ENCODE peak calls at places on chromosomes 13 and 19, in nine cellular contexts. One of them, this sample, is unnamed. For H3K9me3, the result is how much of the 10 kb centered on the place peaks cover.

GRCh38 chr13:46521921-46522691 is 30.9 kb upstream of the LRCH1 start:
- DNase-seq in colonic mucosa: no peak
- DNase-seq in neural progenitor cell: no peak
- DNase-seq in heart left ventricle: peak
- DNase-seq in lower lobe of right lung: no peak
- DNase-seq in thyroid gland: no peak
- DNase-seq in transverse colon: no peak
- DNase-seq in thoracic aorta: no peak
- DNase-seq in GM12878: no peak
- DNase-seq in this sample: no peak

GRCh38 chr13:97715763-97716162 is 237.7 kb upstream of the IPO5 start:
- DNase-seq in thoracic aorta: no peak
- DNase-seq in neural progenitor cell: no peak
- DNase-seq in transverse colon: no peak
- DNase-seq in heart left ventricle: no peak
- DNase-seq in lower lobe of right lung: no peak
- DNase-seq in colonic mucosa: no peak
- DNase-seq in thyroid gland: no peak
- DNase-seq in GM12878: no peak
- DNase-seq in this sample: no peak

GRCh38 chr13:30580852-30581502 is 36.7 kb upstream of the USPL1 start:
- DNase-seq in colonic mucosa: no peak
- DNase-seq in thyroid gland: no peak
- DNase-seq in thoracic aorta: no peak
- DNase-seq in neural progenitor cell: no peak
- DNase-seq in GM12878: no peak
- DNase-seq in transverse colon: no peak
- DNase-seq in heart left ventricle: no peak
- DNase-seq in lower lobe of right lung: no peak
- DNase-seq in this sample: no peak

GRCh38 chr19:751501-752341 is 809 bp downstream of the MISP start:
- DNase-seq in lower lobe of right lung: no peak
- DNase-seq in colonic mucosa: peak
- DNase-seq in thyroid gland: no peak
- DNase-seq in transverse colon: peak
- DNase-seq in neural progenitor cell: no peak
- DNase-seq in heart left ventricle: no peak
- DNase-seq in thoracic aorta: no peak
- DNase-seq in GM12878: no peak
- DNase-seq in this sample: peak

GRCh38 chr19:10855879-10856522 is 7.8 kb downstream of the C19orf38 start:
- DNase-seq in thyroid gland: no peak
- DNase-seq in GM12878: no peak
- DNase-seq in neural progenitor cell: peak
- DNase-seq in lower lobe of right lung: no peak
- DNase-seq in thoracic aorta: no peak
- DNase-seq in colonic mucosa: no peak
- DNase-seq in transverse colon: no peak
- DNase-seq in heart left ventricle: no peak
- DNase-seq in this sample: no peak

GRCh38 chr13:39049274-39049673 is 11.0 kb downstream of the NHLRC3 start:
- DNase-seq in GM12878: no peak
- DNase-seq in thyroid gland: no peak
- DNase-seq in colonic mucosa: no peak
- DNase-seq in heart left ventricle: no peak
- DNase-seq in transverse colon: no peak
- DNase-seq in lower lobe of right lung: no peak
- DNase-seq in neural progenitor cell: no peak
- DNase-seq in thoracic aorta: no peak
- DNase-seq in this sample: no peak

GRCh38 chr13:98071316-98071715 is 71.6 kb upstream of the FARP1 start:
- DNase-seq in colonic mucosa: no peak
- DNase-seq in thyroid gland: no peak
- DNase-seq in transverse colon: no peak
- DNase-seq in GM12878: no peak
- DNase-seq in lower lobe of right lung: no peak
- DNase-seq in thoracic aorta: no peak
- DNase-seq in neural progenitor cell: no peak
- DNase-seq in heart left ventricle: no peak
- DNase-seq in this sample: no peak

GRCh38 chr13:113786262-113786841 is 27.3 kb downstream of the TMEM255B start:
- DNase-seq in lower lobe of right lung: no peak
- DNase-seq in thoracic aorta: no peak
- DNase-seq in GM12878: no peak
- DNase-seq in thyroid gland: no peak
- DNase-seq in transverse colon: no peak
- DNase-seq in heart left ventricle: no peak
- DNase-seq in colonic mucosa: no peak
- DNase-seq in neural progenitor cell: no peak
- DNase-seq in this sample: peak

GRCh38 chr13:98648676-98649075 is 71.8 kb upstream of the STK24 start:
- DNase-seq in GM12878: no peak
- DNase-seq in lower lobe of right lung: no peak
- DNase-seq in colonic mucosa: no peak
- DNase-seq in thoracic aorta: no peak
- DNase-seq in thyroid gland: no peak
- DNase-seq in heart left ventricle: no peak
- DNase-seq in neural progenitor cell: no peak
- DNase-seq in transverse colon: peak
- DNase-seq in this sample: no peak

DNA sequence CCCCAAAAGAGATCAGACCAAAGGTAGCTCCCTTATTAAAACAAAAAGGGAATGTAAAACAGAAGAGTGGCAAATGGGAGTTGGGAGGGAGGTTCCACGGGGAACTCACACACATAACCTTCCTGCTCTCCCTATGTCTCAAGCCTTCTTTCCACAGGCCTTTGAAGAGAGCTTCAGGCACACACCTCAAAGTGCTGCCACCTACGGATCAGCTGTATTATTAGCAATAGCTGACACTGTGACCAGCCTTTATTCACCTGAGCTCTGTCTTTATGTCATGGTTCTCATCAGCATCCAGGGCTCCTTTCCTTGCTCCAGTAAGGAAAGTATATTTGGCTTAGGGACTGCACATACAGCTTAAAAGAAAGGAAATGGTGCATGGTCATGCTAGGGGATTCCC is 11.3 kb downstream of the ZNF571 start:
- DNase-seq in neural progenitor cell: peak
- DNase-seq in colonic mucosa: no peak
- DNase-seq in transverse colon: no peak
- DNase-seq in heart left ventricle: no peak
- DNase-seq in thyroid gland: no peak
- DNase-seq in thoracic aorta: no peak
- DNase-seq in GM12878: no peak
- DNase-seq in lower lobe of right lung: no peak
- DNase-seq in this sample: no peak
- H3K9me3 ChIP-seq in neural progenitor cell: under half
- H3K9me3 ChIP-seq in colonic mucosa: under half
- H3K9me3 ChIP-seq in transverse colon: half or more
- H3K9me3 ChIP-seq in heart left ventricle: under half
- H3K9me3 ChIP-seq in thyroid gland: under half
- H3K9me3 ChIP-seq in thoracic aorta: under half
- H3K9me3 ChIP-seq in GM12878: under half
- H3K9me3 ChIP-seq in lower lobe of right lung: under half
- H3K9me3 ChIP-seq in this sample: under half

DNA sequence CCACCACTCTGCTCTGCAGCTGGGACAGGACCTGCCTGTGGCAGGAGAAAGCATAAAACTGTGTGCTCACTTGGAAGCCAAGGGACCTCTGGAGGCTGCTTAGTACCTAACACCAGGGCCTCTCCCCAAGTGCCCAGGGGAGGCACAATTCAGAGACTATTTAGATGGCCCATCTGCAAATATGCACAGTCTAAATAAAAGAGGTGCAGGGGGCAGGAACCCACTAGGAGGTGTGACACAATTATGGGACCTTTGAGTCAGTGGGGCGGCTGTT is 32.6 kb upstream of the EPHX3 start:
- DNase-seq in GM12878: no peak
- DNase-seq in lower lobe of right lung: no peak
- DNase-seq in neural progenitor cell: no peak
- DNase-seq in thyroid gland: no peak
- DNase-seq in transverse colon: no peak
- DNase-seq in thoracic aorta: no peak
- DNase-seq in heart left ventricle: no peak
- DNase-seq in colonic mucosa: no peak
- DNase-seq in this sample: no peak
- TF ChIP-seq CTCF in GM12878: no peak
- TF ChIP-seq CTCF in lower lobe of right lung: no peak
- TF ChIP-seq CTCF in neural progenitor cell: no peak
- TF ChIP-seq CTCF in thyroid gland: no peak
- TF ChIP-seq CTCF in transverse colon: no peak
- TF ChIP-seq CTCF in thoracic aorta: no peak
- TF ChIP-seq CTCF in heart left ventricle: no peak
- TF ChIP-seq CTCF in colonic mucosa: no peak
- TF ChIP-seq CTCF in this sample: no peak

DNA sequence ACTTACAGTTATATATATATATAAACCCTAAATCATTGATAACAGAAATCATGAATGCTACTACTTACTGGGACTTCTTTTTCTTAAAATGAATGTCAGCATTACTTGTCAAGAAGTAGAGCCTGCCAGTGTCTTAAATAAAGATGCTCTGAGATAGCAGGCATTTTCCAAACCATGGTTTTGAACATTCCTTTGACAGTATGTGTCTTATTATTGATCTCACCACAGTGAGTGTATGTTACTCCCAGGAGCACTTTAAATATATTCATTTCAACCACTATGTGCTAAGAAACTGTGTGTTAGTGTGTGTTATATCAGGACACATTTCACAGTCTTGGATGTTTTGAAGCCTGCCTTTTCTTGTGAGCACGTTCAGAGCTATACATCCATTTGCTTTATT is 28.2 kb downstream of the TNFRSF19 start:
- DNase-seq in colonic mucosa: no peak
- DNase-seq in transverse colon: no peak
- DNase-seq in GM12878: no peak
- DNase-seq in thoracic aorta: no peak
- DNase-seq in neural progenitor cell: no peak
- DNase-seq in heart left ventricle: no peak
- DNase-seq in lower lobe of right lung: no peak
- DNase-seq in thyroid gland: no peak
- DNase-seq in this sample: no peak
- H3K4me3 ChIP-seq in colonic mucosa: no peak
- H3K4me3 ChIP-seq in transverse colon: no peak
- H3K4me3 ChIP-seq in GM12878: no peak
- H3K4me3 ChIP-seq in thoracic aorta: no peak
- H3K4me3 ChIP-seq in neural progenitor cell: no peak
- H3K4me3 ChIP-seq in heart left ventricle: no peak
- H3K4me3 ChIP-seq in lower lobe of right lung: no peak
- H3K4me3 ChIP-seq in thyroid gland: no peak
- H3K4me3 ChIP-seq in this sample: no peak

DNA sequence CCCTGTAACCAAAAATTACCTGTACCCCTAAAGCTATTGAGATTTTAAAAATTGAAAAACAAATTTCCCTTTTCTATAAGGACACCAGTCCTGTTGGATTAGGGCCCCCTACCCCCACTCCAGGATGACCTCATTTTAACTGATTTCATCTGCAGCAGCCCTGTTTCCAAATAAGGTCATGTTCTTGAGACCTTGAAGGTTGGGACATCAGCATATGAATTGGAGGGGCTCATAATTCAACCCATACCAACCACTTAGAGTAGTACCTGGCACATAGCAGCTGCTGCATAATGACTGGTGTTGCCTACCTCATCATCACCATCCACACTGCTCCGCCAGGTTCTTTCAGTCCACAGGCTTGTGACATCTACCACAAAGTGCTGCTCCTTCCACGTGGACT is 17.6 kb downstream of the ZNF71 start:
- DNase-seq in heart left ventricle: no peak
- DNase-seq in thyroid gland: no peak
- DNase-seq in thoracic aorta: no peak
- DNase-seq in transverse colon: no peak
- DNase-seq in colonic mucosa: no peak
- DNase-seq in GM12878: no peak
- DNase-seq in neural progenitor cell: no peak
- DNase-seq in lower lobe of right lung: no peak
- DNase-seq in this sample: no peak
- H3K9me3 ChIP-seq in heart left ventricle: under half
- H3K9me3 ChIP-seq in thyroid gland: under half
- H3K9me3 ChIP-seq in thoracic aorta: half or more
- H3K9me3 ChIP-seq in transverse colon: under half
- H3K9me3 ChIP-seq in colonic mucosa: under half
- H3K9me3 ChIP-seq in GM12878: under half
- H3K9me3 ChIP-seq in neural progenitor cell: under half
- H3K9me3 ChIP-seq in lower lobe of right lung: half or more
- H3K9me3 ChIP-seq in this sample: under half

GRCh38 chr19:48844472-48844871 is 8.2 kb upstream of the HSD17B14 start:
- DNase-seq in thyroid gland: no peak
- DNase-seq in transverse colon: no peak
- DNase-seq in colonic mucosa: no peak
- DNase-seq in lower lobe of right lung: no peak
- DNase-seq in heart left ventricle: no peak
- DNase-seq in GM12878: no peak
- DNase-seq in thoracic aorta: no peak
- DNase-seq in neural progenitor cell: peak
- DNase-seq in this sample: peak
- TF ChIP-seq CTCF in thyroid gland: no peak
- TF ChIP-seq CTCF in transverse colon: no peak
- TF ChIP-seq CTCF in colonic mucosa: no peak
- TF ChIP-seq CTCF in lower lobe of right lung: no peak
- TF ChIP-seq CTCF in heart left ventricle: no peak
- TF ChIP-seq CTCF in GM12878: no peak
- TF ChIP-seq CTCF in thoracic aorta: no peak
- TF ChIP-seq CTCF in neural progenitor cell: no peak
- TF ChIP-seq CTCF in this sample: peak

GRCh38 chr19:43432866-43433673 is 18.4 kb downstream of the TEX101 start:
- DNase-seq in lower lobe of right lung: peak
- DNase-seq in thoracic aorta: no peak
- DNase-seq in neural progenitor cell: peak
- DNase-seq in colonic mucosa: peak
- DNase-seq in GM12878: no peak
- DNase-seq in transverse colon: peak
- DNase-seq in thyroid gland: peak
- DNase-seq in heart left ventricle: peak
- DNase-seq in this sample: no peak
- H3K4me3 ChIP-seq in lower lobe of right lung: no peak
- H3K4me3 ChIP-seq in thoracic aorta: no peak
- H3K4me3 ChIP-seq in neural progenitor cell: no peak
- H3K4me3 ChIP-seq in colonic mucosa: no peak
- H3K4me3 ChIP-seq in GM12878: no peak
- H3K4me3 ChIP-seq in transverse colon: no peak
- H3K4me3 ChIP-seq in thyroid gland: no peak
- H3K4me3 ChIP-seq in heart left ventricle: no peak
- H3K4me3 ChIP-seq in this sample: no peak

GRCh38 chr19:31821346-31821745 is 472.1 kb upstream of the TSHZ3 start:
- DNase-seq in colonic mucosa: no peak
- DNase-seq in thyroid gland: no peak
- DNase-seq in heart left ventricle: no peak
- DNase-seq in neural progenitor cell: no peak
- DNase-seq in lower lobe of right lung: no peak
- DNase-seq in transverse colon: no peak
- DNase-seq in GM12878: no peak
- DNase-seq in thoracic aorta: no peak
- DNase-seq in this sample: no peak

GRCh38 chr19:31825134-31826094 is 476.2 kb upstream of the TSHZ3 start:
- DNase-seq in heart left ventricle: no peak
- DNase-seq in GM12878: no peak
- DNase-seq in colonic mucosa: no peak
- DNase-seq in lower lobe of right lung: no peak
- DNase-seq in thoracic aorta: no peak
- DNase-seq in transverse colon: no peak
- DNase-seq in neural progenitor cell: no peak
- DNase-seq in thyroid gland: no peak
- DNase-seq in this sample: no peak

GRCh38 chr19:31831421-31831820 is 482.2 kb upstream of the TSHZ3 start:
- DNase-seq in thoracic aorta: no peak
- DNase-seq in transverse colon: no peak
- DNase-seq in colonic mucosa: no peak
- DNase-seq in neural progenitor cell: no peak
- DNase-seq in thyroid gland: no peak
- DNase-seq in GM12878: no peak
- DNase-seq in lower lobe of right lung: no peak
- DNase-seq in heart left ventricle: no peak
- DNase-seq in this sample: no peak

GRCh38 chr19:31826325-31826724 is 477.1 kb upstream of the TSHZ3 start:
- DNase-seq in heart left ventricle: no peak
- DNase-seq in GM12878: no peak
- DNase-seq in neural progenitor cell: no peak
- DNase-seq in transverse colon: no peak
- DNase-seq in thyroid gland: no peak
- DNase-seq in lower lobe of right lung: no peak
- DNase-seq in thoracic aorta: no peak
- DNase-seq in colonic mucosa: no peak
- DNase-seq in this sample: no peak
- H3K9me3 ChIP-seq in heart left ventricle: under half
- H3K9me3 ChIP-seq in GM12878: under half
- H3K9me3 ChIP-seq in neural progenitor cell: under half
- H3K9me3 ChIP-seq in transverse colon: under half
- H3K9me3 ChIP-seq in thyroid gland: under half
- H3K9me3 ChIP-seq in lower lobe of right lung: under half
- H3K9me3 ChIP-seq in thoracic aorta: under half
- H3K9me3 ChIP-seq in colonic mucosa: under half
- H3K9me3 ChIP-seq in this sample: under half